ENCODE peak calls at places on chromosomes 13 and 19, in ten cellular contexts. E is suprapubic skin, M is esophagus squamous epithelium, C is endothelial cell of umbilical vein, D is uterus, R is ovary, T is breast epithelium, S is IMR-90, Y is transverse colon, F is prostate gland. B is an unnamed sample.
A peak's percentile ranks its signal among the peaks of the same experiment; 100 is the strongest.

GRCh38 chr13:61094865-61095264 is 320.8 kb downstream of the PCDH20 start:
- DNase-seq in F (no peak), C (no peak), S (no peak), M (no peak), R (no peak), D (no peak), T (no peak), Y (no peak), E (no peak), B (no peak)

GRCh38 chr19:34938886-34939285 is 12.2 kb downstream of the ZNF30 start:
- DNase-seq in Y (no peak), S (no peak), F (no peak), E (no peak), C (no peak), M (no peak), D (no peak), R (no peak), T (no peak), B (no peak)

GRCh38 chr19:7605490-7606222 is 10.0 kb downstream of the CAMSAP3 start:
- DNase-seq in C (peak; percentile 29), S (no peak), E (no peak), D (no peak), Y (no peak), M (no peak), F (no peak), T (no peak), R (no peak), B (peak; percentile 75)

GRCh38 chr13:32731576-32731975 is 145.3 kb downstream of the PDS5B start:
- DNase-seq in T (no peak), S (peak; percentile 57), C (peak; percentile 71), D (no peak), E (no peak), M (no peak), Y (no peak), F (peak; percentile 21), R (no peak), B (no peak)

GRCh38 chr19:48249502-48250014 is 6.2 kb downstream of the CARD8 start:
- DNase-seq in D (peak; percentile 49), F (no peak), Y (peak; percentile 58), M (no peak), E (no peak), S (no peak), R (no peak), C (peak; percentile 97), T (no peak), B (peak; percentile 61)

GRCh38 chr19:7915250-7916136 is 863 bp downstream of the TGFBR3L start:
- DNase-seq in F (no peak), S (no peak), R (no peak), T (no peak), D (peak; percentile 12), Y (no peak), M (no peak), C (no peak), E (no peak), B (no peak)

GRCh38 chr19:47228937-47229673 is 1.9 kb downstream of the BBC3 start:
- DNase-seq in Y (peak; percentile 29), M (no peak), T (no peak), C (peak; percentile 67), R (no peak), E (no peak), D (peak; percentile 40), S (peak; percentile 61), F (no peak), B (peak; percentile 42)

GRCh38 chr19:57171551-57172081 is 4.3 kb upstream of the DUXA start:
- DNase-seq in D (peak; percentile 19), F (peak; percentile 10), S (peak; percentile 39), R (peak; percentile 54), E (no peak), T (no peak), C (no peak), Y (peak; percentile 10), M (no peak), B (peak; percentile 62)

GRCh38 chr19:49390131-49390977 is 2.3 kb downstream of the KASH5 start:
- DNase-seq in S (no peak), E (no peak), R (no peak), D (no peak), M (no peak), Y (no peak), C (no peak), T (no peak), F (no peak), B (no peak)
- H3K27me3 ChIP-seq in S (peaks cover 37% of the 10 kb centered on the region), E (peaks cover 13% of the 10 kb centered on the region), R (no peaks in the 10 kb centered on the region), D (no peaks in the 10 kb centered on the region), M (no peaks in the 10 kb centered on the region), Y (peaks cover 8% of the 10 kb centered on the region), C (no peaks in the 10 kb centered on the region), T (no peaks in the 10 kb centered on the region), F (no peaks in the 10 kb centered on the region), B (no peaks in the 10 kb centered on the region)

GRCh38 chr19:38719761-38720558 is 24.3 kb downstream of the CAPN12 start:
- DNase-seq in Y (no peak), S (no peak), T (no peak), E (no peak), D (no peak), M (no peak), F (no peak), C (no peak), R (no peak), B (no peak)

GRCh38 chr19:38720559-38721236 is 23.6 kb downstream of the CAPN12 start:
- DNase-seq in S (no peak), R (no peak), T (no peak), C (no peak), F (no peak), Y (no peak), D (no peak), E (no peak), M (no peak), B (no peak)

GRCh38 chr19:38717855-38718254 is 26.4 kb downstream of the CAPN12 start:
- DNase-seq in S (no peak), T (no peak), C (no peak), Y (no peak), E (no peak), R (no peak), F (no peak), M (no peak), D (no peak), B (no peak)

GRCh38 chr19:38717051-38717450 is 27.2 kb downstream of the CAPN12 start:
- DNase-seq in R (no peak), E (no peak), Y (no peak), D (no peak), T (no peak), M (no peak), S (no peak), C (no peak), F (no peak), B (no peak)

DNA sequence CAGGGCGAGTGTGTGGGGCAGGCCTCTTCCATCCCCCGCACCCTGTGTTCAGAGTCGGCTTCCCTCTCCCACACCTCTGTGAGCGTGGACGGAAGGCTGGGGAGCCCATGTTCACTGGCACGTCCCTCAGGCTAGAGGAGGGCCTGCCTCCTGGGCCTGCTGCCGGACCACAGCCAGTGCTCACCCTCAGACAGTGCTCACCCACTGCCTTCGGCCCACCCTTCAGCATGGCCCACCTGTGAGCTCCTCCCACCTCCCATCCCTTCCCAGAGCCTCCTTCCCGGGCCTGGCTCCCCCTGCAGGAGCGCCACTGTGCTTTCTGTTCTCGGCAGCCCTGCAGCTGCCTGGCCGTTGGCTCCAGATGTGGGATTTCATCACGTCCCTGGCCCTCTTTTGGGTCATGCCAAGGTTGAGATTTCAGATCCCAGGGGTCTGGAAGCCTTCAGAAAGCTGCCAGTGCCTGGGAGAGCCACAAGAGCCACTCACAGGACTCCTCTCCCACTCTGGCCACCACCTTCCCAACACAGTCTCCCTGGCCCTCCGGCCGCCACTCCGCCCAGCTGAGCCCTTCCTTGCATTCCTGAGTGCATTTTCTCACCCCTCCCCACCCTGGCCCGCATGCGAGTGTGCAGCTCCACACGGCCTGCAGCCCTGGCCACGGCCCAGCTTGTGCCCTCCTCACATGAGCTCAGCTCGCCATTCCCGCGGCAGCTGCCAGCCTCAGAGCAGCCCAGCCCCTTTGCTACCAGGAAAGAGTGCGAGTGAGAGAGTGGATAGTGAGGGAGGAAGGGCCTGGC is 25.3 kb downstream of the CAPN12 start:
- DNase-seq in R (no peak), C (no peak), Y (no peak), M (no peak), F (no peak), D (no peak), S (no peak), E (no peak), T (no peak), B (no peak)
- TF ChIP-seq CTCF in R (no peak), C (peak; percentile 14), Y (peak; percentile 20), M (peak; percentile 24), F (peak; percentile 36), D (peak; percentile 17), S (peak; percentile 30), E (peak; percentile 37), T (no peak), B (peak; percentile 7)

GRCh38 chr19:2387367-2388288 is 27.6 kb downstream of the TMPRSS9 start:
- DNase-seq in E (no peak), D (no peak), T (no peak), M (no peak), R (no peak), S (no peak), Y (no peak), F (no peak), C (no peak), B (no peak)

GRCh38 chr19:2381151-2381822 is 21.2 kb downstream of the TMPRSS9 start:
- DNase-seq in S (peak; percentile 15), C (no peak), D (no peak), E (no peak), R (no peak), T (no peak), F (no peak), M (no peak), Y (no peak), B (no peak)

GRCh38 chr19:2380567-2380966 is 20.5 kb downstream of the TMPRSS9 start:
- DNase-seq in R (no peak), Y (no peak), F (no peak), D (no peak), E (no peak), M (no peak), S (no peak), T (no peak), C (no peak), B (no peak)

GRCh38 chr19:2385053-2385721 is 25.1 kb downstream of the TMPRSS9 start:
- DNase-seq in C (peak; percentile 18), E (no peak), F (peak; percentile 70), S (peak; percentile 79), T (peak; percentile 78), Y (peak; percentile 51), D (no peak), M (no peak), R (peak; percentile 21), B (peak; percentile 39)

DNA sequence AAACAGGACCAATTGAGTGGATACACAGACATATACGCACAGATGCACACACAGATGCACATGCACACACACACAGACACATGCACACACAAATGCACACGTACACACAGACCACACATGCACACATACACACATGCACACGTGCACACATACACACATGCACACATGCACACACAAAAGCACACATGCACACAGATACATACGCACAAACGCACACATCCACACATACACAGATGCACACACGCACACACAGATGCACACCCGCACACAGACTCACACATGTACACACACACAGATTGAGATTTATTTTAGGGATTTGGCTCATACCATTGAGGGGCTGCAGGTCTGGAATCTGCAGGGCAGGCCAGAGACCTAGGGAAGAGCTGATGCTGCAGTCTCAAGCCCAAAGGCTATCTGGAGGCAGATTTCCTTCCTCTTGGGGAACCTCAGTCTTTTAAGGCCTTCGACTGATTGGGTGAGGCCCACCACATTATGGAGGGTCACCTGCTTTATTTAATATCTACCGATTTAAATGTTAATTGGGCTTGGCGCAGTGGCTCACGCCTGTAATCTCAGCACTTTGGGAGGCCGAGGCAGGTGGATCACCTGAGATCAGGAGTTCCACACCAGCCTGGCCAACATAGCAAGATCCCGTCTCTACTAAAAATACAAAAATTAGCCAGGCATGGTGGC is 22.6 kb downstream of the TMPRSS9 start:
- DNase-seq in T (no peak), C (no peak), S (no peak), D (no peak), F (no peak), Y (no peak), M (no peak), R (no peak), E (no peak), B (no peak)
- TF ChIP-seq POLR2A in T (no peak), C (no peak), S (no peak), D (no peak), F (no peak), Y (no peak), M (no peak), R (no peak), E (no peak), B (no peak)

GRCh38 chr19:1446713-1447564 is 3.0 kb upstream of the APC2 start:
- DNase-seq in F (no peak), T (no peak), S (no peak), M (no peak), R (no peak), E (no peak), D (no peak), Y (no peak), C (no peak), B (no peak)

GRCh38 chr19:1445932-1446712 is 3.8 kb upstream of the APC2 start:
- DNase-seq in R (no peak), D (no peak), Y (no peak), T (no peak), F (no peak), C (no peak), S (no peak), M (no peak), E (no peak), B (no peak)

GRCh38 chr19:1445185-1445931 is 4.6 kb upstream of the APC2 start:
- DNase-seq in E (no peak), F (peak; percentile 37), R (peak; percentile 43), S (peak; percentile 35), D (peak; percentile 38), M (no peak), T (peak; percentile 64), Y (peak; percentile 80), C (peak; percentile 52), B (peak; percentile 77)

GRCh38 chr19:1447944-1448343 is 2.0 kb upstream of the APC2 start:
- DNase-seq in E (no peak), S (no peak), T (no peak), F (no peak), R (no peak), Y (no peak), D (no peak), M (no peak), C (no peak), B (no peak)

GRCh38 chr19:1447565-1447903 is 2.4 kb upstream of the APC2 start:
- DNase-seq in E (no peak), T (no peak), Y (no peak), M (no peak), D (no peak), S (no peak), R (no peak), C (no peak), F (no peak), B (no peak)
- H3K27me3 ChIP-seq in E (peaks cover 74% of the 10 kb centered on the region), T (peaks cover 41% of the 10 kb centered on the region), Y (peaks cover 74% of the 10 kb centered on the region), M (peaks cover 47% of the 10 kb centered on the region), D (peaks cover 43% of the 10 kb centered on the region), S (peaks cover 55% of the 10 kb centered on the region), R (peaks cover 9% of the 10 kb centered on the region), C (peaks cover 42% of the 10 kb centered on the region), F (peaks cover 50% of the 10 kb centered on the region), B (peaks cover 3% of the 10 kb centered on the region)